ENCODE peak calls at places on chromosomes 2 and 18, in five cellular contexts. Y is activated T-cell treated with anti-CD3 and anti-CD28 coated beads for 1 hour, B is T-helper 17 cell, R is iris pigment epithelial cell, O is SK-N-SH. F is an unnamed sample.

GRCh38 chr2:240965296-240965904 is 33.0 kb upstream of the SNED1 start:
- DNase-seq in Y (no peak), B (no peak), R (no peak), O (peak; percentile 44), F (no peak)

GRCh38 chr18:55096261-55097026 is 137.2 kb upstream of the CCDC68 start:
- DNase-seq in Y (no peak), B (no peak), R (peak; percentile 86), O (peak; percentile 37), F (no peak)

GRCh38 chr2:173205375-173205774 is 129.7 kb downstream of the MAP3K20 start:
- DNase-seq in Y (no peak), B (no peak), R (peak; percentile 88), O (no peak), F (no peak)

GRCh38 chr2:226048625-226049024 is 649.1 kb downstream of the NYAP2 start:
- DNase-seq in Y (no peak), B (no peak), R (peak; percentile 90), O (no peak), F (no peak)

GRCh38 chr2:109472331-109473005 is 141.3 kb downstream of the SEPTIN10 start:
- DNase-seq in Y (no peak), B (no peak), R (no peak), O (peak; percentile 68), F (peak; percentile 12)

GRCh38 chr2:241216211-241216761 is 27.8 kb downstream of the ANO7 start:
- DNase-seq in Y (no peak), B (no peak), R (no peak), O (no peak), F (no peak)

GRCh38 chr18:8705941-8706544 is 687 bp downstream of the MTCL1 start:
- DNase-seq in Y (no peak), B (no peak), R (no peak), O (peak; percentile 72), F (no peak)

GRCh38 chr2:164479460-164479859 is 141.8 kb downstream of the GRB14 start:
- DNase-seq in Y (no peak), B (no peak), R (peak; percentile 45), O (peak; percentile 22), F (no peak)

GRCh38 chr2:192876698-192877097 is 682.0 kb upstream of the TMEFF2 start:
- DNase-seq in Y (no peak), B (no peak), R (no peak), O (no peak), F (no peak)

GRCh38 chr2:191923652-191923997 is 76.7 kb upstream of the CAVIN2 start:
- DNase-seq in Y (no peak), B (no peak), R (no peak), O (no peak), F (no peak)

GRCh38 chr2:220335591-220335915 is 708.1 kb downstream of the SLC4A3 start:
- DNase-seq in Y (no peak), B (no peak), R (no peak), O (no peak), F (no peak)

GRCh38 chr2:204268458-204268857 is 276.8 kb upstream of the PARD3B start:
- DNase-seq in Y (no peak), B (no peak), R (no peak), O (no peak), F (no peak)

GRCh38 chr2:95022309-95023221 is 2.9 kb upstream of the MAL start:
- DNase-seq in Y (peak; percentile 81), B (peak; percentile 84), R (peak; percentile 63), O (peak; percentile 85), F (peak; percentile 59)

GRCh38 chr2:86301010-86301409 is 36.4 kb downstream of the REEP1 start:
- DNase-seq in Y (no peak), B (no peak), R (peak; percentile 6), O (no peak), F (no peak)

GRCh38 chr2:144630459-144631215 is 110.7 kb upstream of the ZEB2 start:
- DNase-seq in Y (no peak), B (no peak), R (no peak), O (no peak), F (no peak)

GRCh38 chr2:207676827-207677354 is 34.5 kb upstream of the CCNYL1 start:
- DNase-seq in Y (no peak), B (no peak), R (peak; percentile 95), O (no peak), F (no peak)

GRCh38 chr2:2899826-2900225 is 477.8 kb downstream of the EIPR1 start:
- DNase-seq in Y (no peak), B (no peak), R (no peak), O (peak; percentile 79), F (no peak)

GRCh38 chr2:69087912-69088240 is 74.9 kb downstream of the ANTXR1 start:
- DNase-seq in Y (no peak), B (no peak), R (no peak), O (no peak), F (no peak)

GRCh38 chr2:19649785-19650380 is 251.9 kb downstream of the TTC32 start:
- DNase-seq in Y (no peak), B (no peak), R (peak; percentile 100), O (no peak), F (no peak)

GRCh38 chr2:44564752-44565151 is 203.0 kb downstream of the CAMKMT start:
- DNase-seq in Y (no peak), B (no peak), R (no peak), O (no peak), F (no peak)

GRCh38 chr2:177551989-177552413 is 159.4 kb downstream of the AGPS start:
- DNase-seq in Y (no peak), B (no peak), R (no peak), O (peak; percentile 64), F (peak; percentile 34)

GRCh38 chr2:64796926-64797325 is 143.2 kb upstream of the SERTAD2 start:
- DNase-seq in Y (no peak), B (no peak), R (no peak), O (no peak), F (no peak)

GRCh38 chr2:189008555-189009312 is 34.6 kb downstream of the COL3A1 start:
- DNase-seq in Y (no peak), B (no peak), R (no peak), O (no peak), F (no peak)

GRCh38 chr18:42640160-42640559 is 475.3 kb downstream of the RIT2 start:
- DNase-seq in Y (no peak), B (no peak), R (no peak), O (no peak), F (no peak)

GRCh38 chr2:26630669-26631360 is 10.4 kb downstream of the CIB4 start:
- DNase-seq in Y (no peak), B (no peak), R (peak; percentile 50), O (no peak), F (no peak)

GRCh38 chr2:190350371-190350770 is 7.0 kb downstream of the INPP1 start:
- DNase-seq in Y (no peak), B (no peak), R (no peak), O (no peak), F (no peak)

GRCh38 chr2:228378233-228378632 is 196.7 kb upstream of the SPHKAP start:
- DNase-seq in Y (no peak), B (no peak), R (no peak), O (no peak), F (no peak)

GRCh38 chr2:48173141-48173540 is 266.8 kb upstream of the FBXO11 start:
- DNase-seq in Y (no peak), B (no peak), R (no peak), O (no peak), F (no peak)

GRCh38 chr2:236642584-236643291 is 73.1 kb downstream of the ACKR3 start:
- DNase-seq in Y (no peak), B (no peak), R (peak; percentile 90), O (no peak), F (no peak)

GRCh38 chr2:219175928-219176817 is 552 bp downstream of the CNPPD1 start:
- DNase-seq in Y (peak; percentile 12), B (no peak), R (peak; percentile 43), O (peak; percentile 67), F (peak; percentile 46)

GRCh38 chr2:85216051-85216431 is 82.8 kb downstream of the TCF7L1 start:
- DNase-seq in Y (no peak), B (no peak), R (no peak), O (no peak), F (no peak)

GRCh38 chr2:28423856-28424605 is 31.4 kb downstream of the FOSL2 start:
- DNase-seq in Y (peak; percentile 27), B (no peak), R (no peak), O (peak; percentile 44), F (no peak)

GRCh38 chr2:3664925-3665324 is 6.9 kb downstream of the ALLC start:
- DNase-seq in Y (no peak), B (no peak), R (no peak), O (no peak), F (no peak)

GRCh38 chr2:238864207-238865014 is 16.5 kb downstream of the TWIST2 start:
- DNase-seq in Y (no peak), B (no peak), R (peak; percentile 99), O (no peak), F (no peak)

GRCh38 chr2:144770616-144771230 is 250.8 kb upstream of the ZEB2 start:
- DNase-seq in Y (no peak), B (no peak), R (no peak), O (no peak), F (no peak)

F was measured in NCI-H2171.